ENCODE peak calls at places on chromosomes 3 and 15, in five cellular contexts. V is mesothelial cell of epicardium, J is dorsolateral prefrontal cortex, H is fibroblast of mammary gland, Z is epithelial cell of esophagus. R is an unnamed sample.

GRCh38 chr15:30990036-30990435 is 1.4 kb downstream of the MTMR10 start:
- DNase-seq in H (peak), Z (no peak), V (no peak), J (no peak), R (peak)

GRCh38 chr3:76505202-76505875 is 534.6 kb upstream of the ROBO2 start:
- DNase-seq in H (no peak), Z (no peak), V (no peak), J (no peak), R (no peak)

GRCh38 chr3:127820221-127820870 is 2.0 kb downstream of the MGLL start:
- DNase-seq in V (no peak), J (no peak), Z (peak), H (peak), R (peak)

GRCh38 chr3:76497636-76498035 is 542.3 kb upstream of the ROBO2 start:
- DNase-seq in V (no peak), J (no peak), Z (peak), H (no peak), R (no peak)

GRCh38 chr3:197494366-197495058 is 61.3 kb downstream of the BDH1 start:
- DNase-seq in J (no peak), H (peak), V (no peak), Z (peak), R (no peak)

GRCh38 chr3:33054100-33055097 is 42.5 kb downstream of the GLB1 start:
- DNase-seq in J (no peak), H (no peak), V (no peak), Z (no peak), R (no peak)

GRCh38 chr3:38588995-38589937 is 60.2 kb downstream of the SCN5A start:
- DNase-seq in J (no peak), V (peak), H (no peak), Z (no peak), R (no peak)

GRCh38 chr3:126911162-126912026 is 71.5 kb upstream of the PLXNA1 start:
- DNase-seq in Z (peak), J (no peak), V (no peak), H (peak), R (peak)

GRCh38 chr3:181726351-181727121 is 14.8 kb downstream of the SOX2 start:
- DNase-seq in H (no peak), V (no peak), J (no peak), Z (peak), R (no peak)

GRCh38 chr3:117873236-117873635 is 1161.4 kb downstream of the IGSF11 start:
- DNase-seq in Z (no peak), V (no peak), H (no peak), J (peak), R (no peak)

GRCh38 chr15:31435256-31435781 is 108.7 kb downstream of the KLF13 start:
- DNase-seq in Z (peak), J (peak), V (no peak), H (peak), R (peak)

GRCh38 chr3:115986555-115987207 is 363.4 kb downstream of the GAP43 start:
- DNase-seq in V (no peak), H (peak), Z (peak), J (no peak), R (peak)

GRCh38 chr15:66855039-66855438 is 153.0 kb downstream of the SMAD6 start:
- DNase-seq in J (no peak), H (no peak), V (no peak), Z (no peak), R (no peak)

GRCh38 chr15:75727851-75728715 is 15.4 kb upstream of the CSPG4 start:
- DNase-seq in Z (peak), V (no peak), H (peak), J (peak), R (peak)

GRCh38 chr3:144770813-144771400 is 799.3 kb downstream of the DIPK2A start:
- DNase-seq in H (peak), J (no peak), Z (peak), V (no peak), R (peak)

GRCh38 chr15:65778269-65778668 is 13.8 kb downstream of the DENND4A start:
- DNase-seq in Z (no peak), H (no peak), V (no peak), J (no peak), R (no peak)

GRCh38 chr15:100959066-100960050 is 40.2 kb downstream of the LRRK1 start:
- DNase-seq in Z (no peak), J (no peak), V (no peak), H (no peak), R (no peak)

GRCh38 chr3:194294199-194294887 is 56.8 kb downstream of the CPN2 start:
- DNase-seq in J (no peak), V (no peak), H (no peak), Z (no peak), R (no peak)

GRCh38 chr3:52084216-52084945 is 28.0 kb upstream of the DUSP7 start:
- DNase-seq in J (no peak), V (no peak), Z (no peak), H (no peak), R (no peak)

GRCh38 chr3:70342149-70342548 is 29.7 kb upstream of the MDFIC2 start:
- DNase-seq in H (no peak), J (no peak), Z (peak), V (no peak), R (no peak)

GRCh38 chr15:37764733-37765191 is 169.7 kb upstream of the TMCO5A start:
- DNase-seq in H (peak), J (no peak), V (no peak), Z (peak), R (peak)

GRCh38 chr3:175002732-175003143 is 143.6 kb downstream of the NAALADL2 start:
- DNase-seq in H (peak), V (no peak), Z (peak), J (no peak), R (peak)

GRCh38 chr3:106552401-106553043 is 683.7 kb upstream of the CBLB start:
- DNase-seq in Z (no peak), V (no peak), H (no peak), J (no peak), R (no peak)

GRCh38 chr3:69288161-69288895 is 97.6 kb downstream of the FRMD4B start:
- DNase-seq in J (no peak), V (peak), H (no peak), Z (peak), R (no peak)

GRCh38 chr15:69045810-69046209 is 31.3 kb downstream of the NOX5 start:
- DNase-seq in H (no peak), J (no peak), V (no peak), Z (no peak), R (peak)

GRCh38 chr3:113405180-113405579 is 36.1 kb downstream of the CFAP44 start:
- DNase-seq in H (peak), Z (peak), V (no peak), J (no peak), R (peak)

GRCh38 chr3:152540120-152540519 is 271.4 kb downstream of the MBNL1 start:
- DNase-seq in H (no peak), J (no peak), Z (no peak), V (no peak), R (no peak)

GRCh38 chr3:152538518-152538917 is 269.8 kb downstream of the MBNL1 start:
- DNase-seq in Z (no peak), H (peak), J (no peak), V (no peak), R (no peak)

GRCh38 chr3:152539191-152539764 is 270.5 kb downstream of the MBNL1 start:
- DNase-seq in V (no peak), Z (peak), H (no peak), J (no peak), R (no peak)
- TF ChIP-seq CTCF in V (no peak), Z (peak), H (no peak), J (no peak), R (no peak)

DNA sequence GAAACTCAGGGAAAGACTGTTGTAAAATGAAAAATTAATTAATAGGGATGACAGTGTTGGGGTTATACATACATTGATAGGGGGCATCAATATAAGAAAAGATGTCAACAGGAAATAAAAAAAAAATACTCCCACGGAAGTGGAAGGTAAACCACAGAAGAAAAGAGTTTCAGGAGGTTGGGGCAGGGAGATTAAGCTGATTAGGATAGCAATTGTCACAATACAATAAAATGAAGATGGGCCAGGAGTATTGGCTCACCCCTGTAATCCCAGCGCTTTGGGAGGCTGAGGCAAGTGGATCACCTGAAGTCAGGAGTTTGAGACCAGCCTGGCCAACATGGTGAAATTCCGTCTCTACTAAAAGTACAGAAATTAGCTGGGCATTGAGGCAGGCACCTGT is 536.1 kb downstream of the AGBL1 start:
- DNase-seq in J (no peak), H (no peak), Z (no peak), V (no peak), R (no peak)
- TF ChIP-seq CTCF in J (no peak), H (no peak), Z (no peak), V (no peak), R (no peak)

GRCh38 chr15:96701443-96701842 is 370.9 kb downstream of the NR2F2 start:
- DNase-seq in H (no peak), V (no peak), J (no peak), Z (no peak), R (no peak)
- TF ChIP-seq CTCF in H (no peak), V (no peak), J (no peak), Z (peak), R (peak)

GRCh38 chr15:92897620-92898019 is 2.5 kb upstream of the CHD2 start:
- DNase-seq in V (no peak), H (no peak), J (no peak), Z (no peak), R (no peak)
- TF ChIP-seq CTCF in V (no peak), H (no peak), J (no peak), Z (no peak), R (no peak)

DNA sequence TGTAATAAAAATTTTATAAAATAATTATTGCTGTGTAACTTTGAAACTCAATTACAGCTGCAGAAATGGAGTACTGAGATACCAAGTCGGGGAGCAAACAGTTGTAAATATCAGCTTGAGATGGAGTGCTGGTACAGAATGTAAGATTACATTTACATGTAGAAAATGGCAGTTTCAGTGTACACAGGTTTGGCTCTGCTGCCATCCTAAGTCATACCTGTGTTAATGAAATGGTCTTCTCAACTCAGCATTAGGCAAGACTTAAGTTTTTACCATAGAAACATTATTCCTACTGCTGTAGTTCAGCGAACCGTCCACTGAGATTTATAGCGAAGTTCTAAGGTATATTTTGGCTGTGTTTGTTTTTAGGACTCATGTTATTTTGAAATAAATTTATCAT is 110.1 kb upstream of the TBL1XR1 start:
- DNase-seq in Z (no peak), H (no peak), J (no peak), V (no peak), R (no peak)
- TF ChIP-seq CTCF in Z (no peak), H (no peak), J (no peak), V (no peak), R (no peak)

GRCh38 chr3:54889731-54890130 is 38.1 kb downstream of the LRTM1 start:
- DNase-seq in H (no peak), Z (no peak), J (no peak), V (no peak), R (no peak)

GRCh38 chr3:54888162-54888561 is 39.7 kb downstream of the LRTM1 start:
- DNase-seq in H (no peak), J (no peak), Z (no peak), V (no peak), R (no peak)

GRCh38 chr3:54888873-54889272 is 39.0 kb downstream of the LRTM1 start:
- DNase-seq in J (no peak), Z (no peak), H (peak), V (no peak), R (peak)

GRCh38 chr3:54892168-54892567 is 35.7 kb downstream of the LRTM1 start:
- DNase-seq in Z (no peak), H (no peak), J (no peak), V (no peak), R (no peak)

GRCh38 chr3:54891540-54891897 is 36.3 kb downstream of the LRTM1 start:
- DNase-seq in V (peak), H (peak), J (peak), Z (peak), R (peak)
- TF ChIP-seq CTCF in V (peak), H (peak), J (no peak), Z (peak), R (peak)

R was measured in MCF 10A.